ENCODE peak calls at places on chromosomes 3 and 15, in six cellular contexts. K is cardiac muscle cell, X is tibial artery, I is astrocyte of the spinal cord, O is A673, E is BJ. W is an unnamed sample.

GRCh38 chr3:17686613-17687012 is 55.8 kb downstream of the TBC1D5 start:
- DNase-seq in X (no peak), K (peak), E (no peak), O (peak), I (no peak), W (peak)

GRCh38 chr3:43534676-43535075 is 87.1 kb downstream of the ANO10 start:
- DNase-seq in O (no peak), E (no peak), X (no peak), K (no peak), I (no peak), W (no peak)

GRCh38 chr3:122004123-122004522 is 17.9 kb downstream of the ILDR1 start:
- DNase-seq in E (no peak), K (no peak), X (no peak), I (no peak), O (peak), W (no peak)

GRCh38 chr3:43865376-43865775 is 174.6 kb downstream of the ABHD5 start:
- DNase-seq in I (no peak), O (no peak), E (no peak), X (no peak), K (no peak), W (no peak)

GRCh38 chr15:35912196-35912595 is 366.2 kb upstream of the DPH6 start:
- DNase-seq in O (peak), K (no peak), E (no peak), I (peak), X (no peak), W (peak)

GRCh38 chr15:72491768-72492167 is 17.6 kb downstream of the ARIH1 start:
- DNase-seq in X (no peak), E (no peak), O (no peak), K (no peak), I (peak), W (peak)

GRCh38 chr15:25481208-25481862 is 42.5 kb upstream of the UBE3A start:
- DNase-seq in E (no peak), K (peak), I (no peak), O (no peak), X (no peak), W (no peak)

GRCh38 chr15:93080451-93080850 is 8.6 kb downstream of the RGMA start:
- DNase-seq in K (no peak), E (no peak), O (no peak), X (peak), I (no peak), W (no peak)

GRCh38 chr15:84661001-84661400 is 3.0 kb upstream of the NMB start:
- DNase-seq in K (no peak), O (no peak), I (no peak), E (no peak), X (no peak), W (no peak)

GRCh38 chr15:37106490-37107001 is 6.2 kb upstream of the MEIS2 start:
- DNase-seq in I (peak), O (peak), X (no peak), K (peak), E (no peak), W (no peak)

GRCh38 chr3:39378092-39378491 is 5.1 kb upstream of the SLC25A38 start:
- DNase-seq in X (no peak), E (no peak), I (peak), O (peak), K (peak), W (peak)

GRCh38 chr3:113839551-113839950 is 963 bp downstream of the GRAMD1C start:
- DNase-seq in K (no peak), O (peak), I (no peak), X (no peak), E (no peak), W (no peak)

GRCh38 chr3:31027191-31027761 is 132.8 kb upstream of the GADL1 start:
- DNase-seq in I (no peak), X (no peak), E (no peak), O (no peak), K (no peak), W (no peak)

GRCh38 chr3:98612587-98612986 is 19.2 kb upstream of the CPOX start:
- DNase-seq in O (peak), X (no peak), I (no peak), K (no peak), E (no peak), W (no peak)

GRCh38 chr3:112651516-112651915 is 10.6 kb upstream of the CCDC80 start:
- DNase-seq in E (peak), O (no peak), K (no peak), I (peak), X (no peak), W (peak)

GRCh38 chr3:58868101-58868779 is 181.6 kb downstream of the CFAP20DC start:
- DNase-seq in X (no peak), K (no peak), E (no peak), O (no peak), I (no peak), W (no peak)

GRCh38 chr15:40593588-40594428 is at the start of gene KNL1:
- DNase-seq in E (peak), O (peak), I (peak), K (peak), X (peak), W (peak)

GRCh38 chr15:40594429-40594836 is 384 bp downstream of the KNL1 start:
- DNase-seq in E (peak), O (peak), I (peak), X (peak), K (peak), W (peak)

GRCh38 chr15:40593130-40593529 is 919 bp upstream of the KNL1 start:
- DNase-seq in I (no peak), X (no peak), E (no peak), O (no peak), K (no peak), W (no peak)

GRCh38 chr15:40591310-40591845 is 2.7 kb upstream of the KNL1 start:
- DNase-seq in K (peak), O (no peak), X (no peak), I (no peak), E (no peak), W (no peak)

DNA sequence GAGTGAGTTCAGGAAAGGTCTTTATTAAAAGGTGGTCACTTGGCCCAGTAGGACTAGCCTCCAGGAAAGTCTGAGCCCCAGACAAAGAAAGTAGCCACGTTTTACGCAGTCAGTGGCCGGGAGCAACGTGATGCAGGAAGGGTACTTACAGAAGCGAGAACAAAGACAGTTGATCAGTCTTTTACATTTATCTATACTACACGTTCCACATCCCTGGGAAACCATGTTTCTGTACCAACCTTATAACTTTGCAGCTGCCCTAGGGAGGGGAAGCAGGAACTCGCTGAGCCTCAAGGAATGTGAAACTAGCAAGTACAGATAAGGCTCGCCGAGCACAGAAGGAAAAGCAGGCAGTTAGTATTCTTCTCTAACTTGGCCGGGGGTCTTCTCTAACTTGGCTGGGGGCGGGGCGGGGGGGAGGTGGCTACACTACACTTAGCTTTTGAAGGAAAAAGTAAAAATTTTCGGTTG is 3.4 kb upstream of the KNL1 start:
- DNase-seq in X (no peak), K (peak), O (no peak), E (no peak), I (no peak), W (no peak)
- H3K4me3 ChIP-seq in X (no peak), K (no peak), O (no peak), E (no peak), I (no peak), W (peak)

DNA sequence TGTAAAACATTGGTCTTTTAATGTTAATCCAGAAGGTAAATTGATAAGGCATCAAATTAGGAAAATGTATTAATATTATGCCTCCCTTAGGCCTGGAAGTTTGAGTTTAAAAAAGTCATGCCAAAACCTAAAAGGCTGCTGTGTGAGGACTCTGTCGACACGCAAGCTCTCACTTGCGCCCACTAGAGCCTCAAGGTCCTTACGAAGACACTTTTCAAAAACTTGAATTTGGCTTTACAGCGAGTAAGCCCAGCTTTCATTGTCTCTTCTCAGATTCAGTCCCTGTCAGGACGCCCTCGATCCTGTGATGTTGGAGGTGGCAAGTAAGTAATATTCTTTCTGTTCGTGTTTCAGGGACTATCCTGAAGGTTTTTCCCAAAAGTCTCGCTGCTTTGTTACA is 89.7 kb downstream of the CRTC3 start:
- DNase-seq in K (no peak), E (no peak), I (no peak), X (no peak), O (no peak), W (no peak)
- TF ChIP-seq CTCF in K (no peak), E (no peak), I (no peak), X (no peak), O (no peak), W (no peak)

DNA sequence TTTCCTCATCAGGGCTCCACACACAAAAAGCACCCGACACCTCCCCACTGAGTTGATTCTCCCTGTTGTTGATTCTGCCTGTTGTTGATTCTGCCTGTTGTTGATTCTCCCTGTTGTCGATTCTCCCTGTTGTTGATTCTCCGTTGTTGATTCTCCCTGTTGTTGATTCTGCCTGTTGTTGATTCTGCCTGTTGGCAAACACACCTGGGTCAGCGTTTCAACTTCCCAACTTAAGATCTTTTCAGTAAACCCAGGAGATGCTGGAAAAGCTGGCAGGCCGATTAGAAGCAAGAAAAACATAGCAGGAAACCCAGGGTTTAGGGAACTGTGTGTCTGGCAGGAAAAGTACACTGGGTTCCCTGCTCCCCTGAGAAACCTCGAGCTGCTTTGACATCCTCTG is 47.9 kb downstream of the TNK2 start:
- DNase-seq in X (no peak), O (no peak), E (no peak), K (no peak), I (no peak), W (no peak)
- H3K4me3 ChIP-seq in X (no peak), O (no peak), E (no peak), K (no peak), I (no peak), W (no peak)

GRCh38 chr3:163785693-163786092 is 1292.6 kb downstream of the SI start:
- DNase-seq in O (peak), X (no peak), I (no peak), E (no peak), K (peak), W (no peak)
- TF ChIP-seq CTCF in O (peak), X (no peak), I (no peak), E (no peak), K (no peak), W (no peak)

W was measured in foreskin fibroblast.